ENCODE peak calls at places on chromosomes 6 and 20, in ten cellular contexts. One of them, this sample, is unnamed.

GRCh38 chr6:82906951-82907350 is 158.7 kb downstream of the UBE3D start:
- DNase-seq in stomach: no peak
- DNase-seq in left lung: no peak
- DNase-seq in glutamatergic neuron: no peak
- DNase-seq in esophagus muscularis mucosa: no peak
- DNase-seq in HFF-Myc: peak
- DNase-seq in astrocyte of the spinal cord: peak
- DNase-seq in psoas muscle: no peak
- DNase-seq in right lobe of liver: no peak
- DNase-seq in lower lobe of right lung: no peak
- DNase-seq in this sample: no peak

GRCh38 chr6:69155467-69155866 is 520.4 kb downstream of the ADGRB3 start:
- DNase-seq in astrocyte of the spinal cord: no peak
- DNase-seq in right lobe of liver: no peak
- DNase-seq in HFF-Myc: no peak
- DNase-seq in lower lobe of right lung: no peak
- DNase-seq in glutamatergic neuron: no peak
- DNase-seq in esophagus muscularis mucosa: no peak
- DNase-seq in psoas muscle: no peak
- DNase-seq in stomach: no peak
- DNase-seq in left lung: no peak
- DNase-seq in this sample: no peak

GRCh38 chr6:141421378-141421777 is 711.3 kb upstream of the GJE1 start:
- DNase-seq in lower lobe of right lung: no peak
- DNase-seq in stomach: no peak
- DNase-seq in right lobe of liver: no peak
- DNase-seq in astrocyte of the spinal cord: peak
- DNase-seq in esophagus muscularis mucosa: no peak
- DNase-seq in psoas muscle: no peak
- DNase-seq in left lung: no peak
- DNase-seq in HFF-Myc: peak
- DNase-seq in glutamatergic neuron: no peak
- DNase-seq in this sample: no peak

GRCh38 chr6:140203611-140204553 is 829.4 kb upstream of the CITED2 start:
- DNase-seq in glutamatergic neuron: no peak
- DNase-seq in esophagus muscularis mucosa: no peak
- DNase-seq in left lung: no peak
- DNase-seq in astrocyte of the spinal cord: peak
- DNase-seq in HFF-Myc: peak
- DNase-seq in stomach: no peak
- DNase-seq in right lobe of liver: no peak
- DNase-seq in lower lobe of right lung: no peak
- DNase-seq in psoas muscle: no peak
- DNase-seq in this sample: no peak

GRCh38 chr6:30743099-30744053 is 889 bp upstream of the FLOT1 start:
- DNase-seq in glutamatergic neuron: peak
- DNase-seq in psoas muscle: peak
- DNase-seq in esophagus muscularis mucosa: no peak
- DNase-seq in HFF-Myc: no peak
- DNase-seq in lower lobe of right lung: peak
- DNase-seq in right lobe of liver: peak
- DNase-seq in stomach: no peak
- DNase-seq in astrocyte of the spinal cord: no peak
- DNase-seq in left lung: peak
- DNase-seq in this sample: no peak

GRCh38 chr20:48734104-48734749 is 93.6 kb downstream of the PREX1 start:
- DNase-seq in lower lobe of right lung: no peak
- DNase-seq in psoas muscle: no peak
- DNase-seq in HFF-Myc: no peak
- DNase-seq in stomach: no peak
- DNase-seq in right lobe of liver: no peak
- DNase-seq in astrocyte of the spinal cord: no peak
- DNase-seq in esophagus muscularis mucosa: no peak
- DNase-seq in left lung: no peak
- DNase-seq in glutamatergic neuron: no peak
- DNase-seq in this sample: no peak

GRCh38 chr6:33726696-33727095 is 15.2 kb upstream of the UQCC2 start:
- DNase-seq in lower lobe of right lung: peak
- DNase-seq in glutamatergic neuron: no peak
- DNase-seq in esophagus muscularis mucosa: no peak
- DNase-seq in psoas muscle: no peak
- DNase-seq in astrocyte of the spinal cord: no peak
- DNase-seq in HFF-Myc: no peak
- DNase-seq in stomach: no peak
- DNase-seq in right lobe of liver: no peak
- DNase-seq in left lung: no peak
- DNase-seq in this sample: no peak

GRCh38 chr6:75397806-75398465 is 95.7 kb downstream of the FILIP1 start:
- DNase-seq in astrocyte of the spinal cord: peak
- DNase-seq in stomach: no peak
- DNase-seq in lower lobe of right lung: no peak
- DNase-seq in left lung: no peak
- DNase-seq in esophagus muscularis mucosa: no peak
- DNase-seq in glutamatergic neuron: no peak
- DNase-seq in HFF-Myc: no peak
- DNase-seq in psoas muscle: no peak
- DNase-seq in right lobe of liver: no peak
- DNase-seq in this sample: no peak

GRCh38 chr6:126440923-126441322 is 101.0 kb downstream of the CENPW start:
- DNase-seq in HFF-Myc: no peak
- DNase-seq in left lung: no peak
- DNase-seq in astrocyte of the spinal cord: no peak
- DNase-seq in glutamatergic neuron: no peak
- DNase-seq in lower lobe of right lung: no peak
- DNase-seq in psoas muscle: no peak
- DNase-seq in esophagus muscularis mucosa: no peak
- DNase-seq in right lobe of liver: no peak
- DNase-seq in stomach: no peak
- DNase-seq in this sample: no peak

GRCh38 chr20:25360631-25361286 is 29.9 kb downstream of the ABHD12 start:
- DNase-seq in psoas muscle: no peak
- DNase-seq in esophagus muscularis mucosa: no peak
- DNase-seq in stomach: no peak
- DNase-seq in HFF-Myc: no peak
- DNase-seq in left lung: no peak
- DNase-seq in glutamatergic neuron: no peak
- DNase-seq in astrocyte of the spinal cord: peak
- DNase-seq in right lobe of liver: no peak
- DNase-seq in lower lobe of right lung: no peak
- DNase-seq in this sample: no peak

GRCh38 chr6:8027965-8028651 is 36.1 kb downstream of the BLOC1S5 start:
- DNase-seq in psoas muscle: no peak
- DNase-seq in HFF-Myc: no peak
- DNase-seq in glutamatergic neuron: no peak
- DNase-seq in astrocyte of the spinal cord: no peak
- DNase-seq in stomach: no peak
- DNase-seq in esophagus muscularis mucosa: no peak
- DNase-seq in left lung: no peak
- DNase-seq in lower lobe of right lung: no peak
- DNase-seq in right lobe of liver: no peak
- DNase-seq in this sample: no peak

GRCh38 chr20:17610566-17611289 is 40.9 kb downstream of the DSTN start:
- DNase-seq in left lung: peak
- DNase-seq in lower lobe of right lung: peak
- DNase-seq in astrocyte of the spinal cord: no peak
- DNase-seq in esophagus muscularis mucosa: peak
- DNase-seq in stomach: peak
- DNase-seq in HFF-Myc: no peak
- DNase-seq in psoas muscle: no peak
- DNase-seq in right lobe of liver: no peak
- DNase-seq in glutamatergic neuron: peak
- DNase-seq in this sample: no peak

GRCh38 chr6:38845931-38846330 is 130.8 kb downstream of the DNAH8 start:
- DNase-seq in astrocyte of the spinal cord: no peak
- DNase-seq in glutamatergic neuron: no peak
- DNase-seq in esophagus muscularis mucosa: no peak
- DNase-seq in HFF-Myc: no peak
- DNase-seq in stomach: no peak
- DNase-seq in lower lobe of right lung: no peak
- DNase-seq in left lung: no peak
- DNase-seq in right lobe of liver: peak
- DNase-seq in psoas muscle: no peak
- DNase-seq in this sample: no peak

GRCh38 chr20:33908351-33908750 is 85.4 kb upstream of the RALY start:
- DNase-seq in left lung: no peak
- DNase-seq in psoas muscle: no peak
- DNase-seq in right lobe of liver: no peak
- DNase-seq in HFF-Myc: no peak
- DNase-seq in glutamatergic neuron: peak
- DNase-seq in stomach: no peak
- DNase-seq in astrocyte of the spinal cord: no peak
- DNase-seq in lower lobe of right lung: no peak
- DNase-seq in esophagus muscularis mucosa: no peak
- DNase-seq in this sample: no peak

GRCh38 chr6:4169028-4169789 is 33.8 kb upstream of the ECI2 start:
- DNase-seq in right lobe of liver: no peak
- DNase-seq in left lung: no peak
- DNase-seq in HFF-Myc: no peak
- DNase-seq in esophagus muscularis mucosa: peak
- DNase-seq in lower lobe of right lung: no peak
- DNase-seq in astrocyte of the spinal cord: peak
- DNase-seq in glutamatergic neuron: no peak
- DNase-seq in stomach: no peak
- DNase-seq in psoas muscle: no peak
- DNase-seq in this sample: no peak

GRCh38 chr20:47336013-47336754 is 20.3 kb downstream of the ZMYND8 start:
- DNase-seq in left lung: no peak
- DNase-seq in HFF-Myc: peak
- DNase-seq in astrocyte of the spinal cord: peak
- DNase-seq in esophagus muscularis mucosa: no peak
- DNase-seq in right lobe of liver: no peak
- DNase-seq in psoas muscle: peak
- DNase-seq in stomach: no peak
- DNase-seq in lower lobe of right lung: no peak
- DNase-seq in glutamatergic neuron: no peak
- DNase-seq in this sample: no peak

DNA sequence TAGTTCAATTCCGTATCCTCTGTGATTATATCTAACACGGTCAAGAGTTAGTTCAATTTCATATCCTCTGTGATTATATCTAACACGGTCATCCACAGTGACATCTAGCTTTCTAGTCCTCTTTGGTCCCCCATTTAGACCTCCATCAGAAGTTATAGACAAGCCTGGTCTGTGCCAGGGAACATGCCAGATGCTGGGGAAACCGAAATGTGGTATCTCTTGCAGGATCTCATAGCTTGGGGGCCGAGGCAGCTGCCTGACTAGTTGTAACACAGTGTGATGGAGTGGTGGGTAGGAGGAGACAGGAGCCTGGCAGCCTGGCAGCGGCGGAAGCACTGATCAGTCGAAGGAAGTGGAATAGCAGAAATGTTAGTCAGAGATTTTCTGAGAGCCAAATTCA is 13.8 kb upstream of the SMOC2 start:
- DNase-seq in right lobe of liver: no peak
- DNase-seq in left lung: no peak
- DNase-seq in HFF-Myc: no peak
- DNase-seq in glutamatergic neuron: no peak
- DNase-seq in psoas muscle: no peak
- DNase-seq in stomach: no peak
- DNase-seq in astrocyte of the spinal cord: no peak
- DNase-seq in lower lobe of right lung: no peak
- DNase-seq in esophagus muscularis mucosa: no peak
- DNase-seq in this sample: no peak
- TF ChIP-seq CTCF in right lobe of liver: no peak
- TF ChIP-seq CTCF in left lung: no peak
- TF ChIP-seq CTCF in HFF-Myc: no peak
- TF ChIP-seq CTCF in glutamatergic neuron: no peak
- TF ChIP-seq CTCF in psoas muscle: no peak
- TF ChIP-seq CTCF in stomach: no peak
- TF ChIP-seq CTCF in astrocyte of the spinal cord: no peak
- TF ChIP-seq CTCF in lower lobe of right lung: no peak
- TF ChIP-seq CTCF in esophagus muscularis mucosa: no peak
- TF ChIP-seq CTCF in this sample: no peak

DNA sequence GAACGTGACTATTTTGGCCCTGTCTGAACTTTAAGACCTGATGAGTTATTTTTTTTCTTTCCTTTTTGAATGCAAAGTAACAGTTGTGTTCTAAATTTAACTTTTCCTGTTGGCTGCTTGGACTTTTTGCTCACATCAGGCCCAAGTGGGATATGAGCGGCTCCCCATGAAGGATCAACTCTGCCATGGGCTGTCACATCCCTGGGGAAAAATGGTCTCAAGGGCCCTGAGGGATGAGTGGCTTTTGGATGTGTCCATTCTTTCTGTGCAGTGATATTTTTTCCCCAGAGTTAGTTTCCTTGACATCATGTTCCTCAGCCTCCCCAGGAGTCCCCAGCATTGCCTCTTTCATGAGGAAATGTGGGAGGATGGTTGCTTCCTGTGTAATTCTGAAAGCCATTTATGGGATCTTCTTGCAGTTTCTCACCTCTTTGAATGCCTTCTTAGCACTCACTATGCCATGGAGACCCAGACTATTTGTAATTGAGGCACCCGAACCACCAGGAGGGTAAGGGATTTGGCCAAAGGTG is 92.5 kb downstream of the SLC24A3 start:
- DNase-seq in glutamatergic neuron: no peak
- DNase-seq in stomach: no peak
- DNase-seq in lower lobe of right lung: no peak
- DNase-seq in psoas muscle: no peak
- DNase-seq in esophagus muscularis mucosa: no peak
- DNase-seq in HFF-Myc: no peak
- DNase-seq in right lobe of liver: no peak
- DNase-seq in astrocyte of the spinal cord: no peak
- DNase-seq in left lung: no peak
- DNase-seq in this sample: no peak
- TF ChIP-seq CTCF in glutamatergic neuron: no peak
- TF ChIP-seq CTCF in stomach: no peak
- TF ChIP-seq CTCF in lower lobe of right lung: no peak
- TF ChIP-seq CTCF in psoas muscle: no peak
- TF ChIP-seq CTCF in esophagus muscularis mucosa: no peak
- TF ChIP-seq CTCF in HFF-Myc: no peak
- TF ChIP-seq CTCF in right lobe of liver: no peak
- TF ChIP-seq CTCF in astrocyte of the spinal cord: no peak
- TF ChIP-seq CTCF in left lung: no peak
- TF ChIP-seq CTCF in this sample: no peak

DNA sequence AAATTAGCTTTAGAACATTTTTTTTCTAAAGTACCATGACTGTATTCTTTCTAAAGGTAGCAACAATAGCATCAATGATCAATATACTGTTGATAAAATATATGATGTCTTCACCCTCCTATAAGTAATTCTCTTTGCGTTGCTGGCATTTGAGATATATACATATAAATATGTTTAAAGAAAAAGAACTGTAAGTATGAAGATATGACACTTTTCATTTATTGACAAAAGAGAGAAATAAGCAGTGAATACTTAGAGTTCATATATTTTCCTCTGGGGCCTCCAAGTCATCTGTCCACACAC is 49.4 kb upstream of the SCGN start:
- DNase-seq in astrocyte of the spinal cord: peak
- DNase-seq in stomach: no peak
- DNase-seq in psoas muscle: no peak
- DNase-seq in glutamatergic neuron: no peak
- DNase-seq in HFF-Myc: no peak
- DNase-seq in right lobe of liver: no peak
- DNase-seq in left lung: no peak
- DNase-seq in lower lobe of right lung: no peak
- DNase-seq in esophagus muscularis mucosa: no peak
- DNase-seq in this sample: no peak
- TF ChIP-seq CTCF in astrocyte of the spinal cord: no peak
- TF ChIP-seq CTCF in stomach: no peak
- TF ChIP-seq CTCF in psoas muscle: no peak
- TF ChIP-seq CTCF in glutamatergic neuron: no peak
- TF ChIP-seq CTCF in HFF-Myc: no peak
- TF ChIP-seq CTCF in right lobe of liver: no peak
- TF ChIP-seq CTCF in left lung: no peak
- TF ChIP-seq CTCF in lower lobe of right lung: peak
- TF ChIP-seq CTCF in esophagus muscularis mucosa: no peak
- TF ChIP-seq CTCF in this sample: no peak

GRCh38 chr6:107318100-107318736 is 141.1 kb downstream of the PDSS2 start:
- DNase-seq in esophagus muscularis mucosa: no peak
- DNase-seq in right lobe of liver: peak
- DNase-seq in psoas muscle: peak
- DNase-seq in astrocyte of the spinal cord: peak
- DNase-seq in lower lobe of right lung: peak
- DNase-seq in stomach: peak
- DNase-seq in glutamatergic neuron: peak
- DNase-seq in HFF-Myc: peak
- DNase-seq in left lung: no peak
- DNase-seq in this sample: no peak
- TF ChIP-seq CTCF in esophagus muscularis mucosa: peak
- TF ChIP-seq CTCF in right lobe of liver: peak
- TF ChIP-seq CTCF in psoas muscle: peak
- TF ChIP-seq CTCF in astrocyte of the spinal cord: peak
- TF ChIP-seq CTCF in lower lobe of right lung: peak
- TF ChIP-seq CTCF in stomach: no peak
- TF ChIP-seq CTCF in glutamatergic neuron: no peak
- TF ChIP-seq CTCF in HFF-Myc: peak
- TF ChIP-seq CTCF in left lung: no peak
- TF ChIP-seq CTCF in this sample: no peak